ENCODE peak calls at places on chromosomes 12 and 14, in seven cellular contexts. O is NB4; M is AG09309; I is GM23248; K is stimulated activated CD8-positive, alpha-beta memory T cell treated with anti-CD3 and anti-CD28 coated beads, Interleukin-4, amount 100 ng/mL, for 4 hours; H is WTC11; L is OCI-LY7. N is an unnamed sample.

GRCh38 chr14:105944632-105945610 is 418.5 kb downstream of the TMEM121 start:
- DNase-seq in O (peak; percentile 76), M (no peak), I (peak; percentile 9), K (peak; percentile 46), H (no peak), L (no peak), N (peak; percentile 74)

GRCh38 chr12:23004473-23005020 is 379.6 kb downstream of the ETNK1 start:
- DNase-seq in O (no peak), M (no peak), I (no peak), K (no peak), H (no peak), L (no peak), N (no peak)

GRCh38 chr14:105351920-105352871 is 37.6 kb downstream of the PACS2 start:
- DNase-seq in O (peak; percentile 91), M (peak; percentile 53), I (peak; percentile 91), K (peak; percentile 68), H (peak; percentile 90), L (peak; percentile 87), N (peak; percentile 88)

GRCh38 chr14:37587881-37588666 is 7.0 kb downstream of the FOXA1 start:
- DNase-seq in O (no peak), M (no peak), I (peak; percentile 26), K (no peak), H (peak; percentile 76), L (no peak), N (no peak)

GRCh38 chr12:44972746-44973421 is 78.0 kb downstream of the DBX2 start:
- DNase-seq in O (peak; percentile 34), M (no peak), I (peak; percentile 39), K (no peak), H (peak; percentile 49), L (peak; percentile 19), N (peak; percentile 73)

GRCh38 chr12:13283867-13284266 is 87.3 kb downstream of the EMP1 start:
- DNase-seq in O (no peak), M (no peak), I (no peak), K (no peak), H (no peak), L (no peak), N (no peak)

GRCh38 chr12:53014709-53015108 is 8.5 kb downstream of the EIF4B start:
- DNase-seq in O (no peak), M (no peak), I (no peak), K (no peak), H (no peak), L (no peak), N (no peak)

GRCh38 chr14:68843471-68844209 is 50.8 kb upstream of the ZFP36L1 start:
- DNase-seq in O (peak; percentile 61), M (no peak), I (peak; percentile 76), K (peak; percentile 52), H (peak; percentile 80), L (peak; percentile 70), N (peak; percentile 74)

GRCh38 chr14:101400815-101401214 is 160.5 kb upstream of the DIO3 start:
- DNase-seq in O (no peak), M (no peak), I (peak; percentile 65), K (no peak), H (no peak), L (no peak), N (no peak)

GRCh38 chr14:69685217-69685616 is 73.8 kb downstream of the SUSD6 start:
- DNase-seq in O (no peak), M (no peak), I (peak; percentile 43), K (peak; percentile 34), H (no peak), L (no peak), N (no peak)

GRCh38 chr12:52314511-52314910 is 6.7 kb downstream of the KRT83 start:
- DNase-seq in O (no peak), M (no peak), I (no peak), K (no peak), H (no peak), L (no peak), N (no peak)

GRCh38 chr12:89893972-89894706 is 185.5 kb upstream of the ATP2B1 start:
- DNase-seq in O (no peak), M (peak; percentile 27), I (peak; percentile 55), K (no peak), H (no peak), L (no peak), N (no peak)

GRCh38 chr12:24496755-24497154 is 452.1 kb downstream of the BCAT1 start:
- DNase-seq in O (no peak), M (no peak), I (peak; percentile 34), K (no peak), H (no peak), L (no peak), N (no peak)

GRCh38 chr12:10838461-10838860 is 10.8 kb downstream of the PRR4 start:
- DNase-seq in O (no peak), M (no peak), I (no peak), K (no peak), H (no peak), L (no peak), N (no peak)

GRCh38 chr12:24360057-24360456 is 410.6 kb upstream of the SOX5 start:
- DNase-seq in O (no peak), M (no peak), I (no peak), K (no peak), H (no peak), L (no peak), N (peak; percentile 15)

GRCh38 chr14:106141242-106142220 is 615.1 kb downstream of the TMEM121 start:
- DNase-seq in O (peak; percentile 11), M (no peak), I (no peak), K (no peak), H (no peak), L (no peak), N (no peak)

GRCh38 chr12:108455706-108456105 is 59.4 kb upstream of the FICD start:
- DNase-seq in O (no peak), M (no peak), I (no peak), K (no peak), H (no peak), L (no peak), N (no peak)

GRCh38 chr14:36316131-36316530 is 4.3 kb downstream of the MBIP start:
- DNase-seq in O (no peak), M (no peak), I (no peak), K (no peak), H (no peak), L (no peak), N (no peak)

GRCh38 chr14:52919971-52920370 is 30.9 kb downstream of the FERMT2 start:
- DNase-seq in O (no peak), M (peak; percentile 63), I (no peak), K (no peak), H (no peak), L (no peak), N (no peak)

GRCh38 chr14:97329701-97330100 is 532.5 kb downstream of the VRK1 start:
- DNase-seq in O (no peak), M (no peak), I (no peak), K (no peak), H (no peak), L (no peak), N (no peak)

GRCh38 chr14:64074961-64075619 is 219.1 kb downstream of the ESR2 start:
- DNase-seq in O (no peak), M (no peak), I (peak; percentile 61), K (no peak), H (no peak), L (no peak), N (no peak)

GRCh38 chr14:97459180-97459579 is 662.0 kb downstream of the VRK1 start:
- DNase-seq in O (no peak), M (no peak), I (no peak), K (no peak), H (no peak), L (no peak), N (no peak)

GRCh38 chr14:97866664-97867063 is 1069.5 kb downstream of the VRK1 start:
- DNase-seq in O (no peak), M (no peak), I (no peak), K (no peak), H (no peak), L (no peak), N (no peak)

GRCh38 chr14:96055065-96055752 is 16.0 kb downstream of the C14orf132 start:
- DNase-seq in O (no peak), M (no peak), I (peak; percentile 22), K (no peak), H (no peak), L (no peak), N (no peak)

GRCh38 chr12:24770334-24770733 is 178.6 kb downstream of the BCAT1 start:
- DNase-seq in O (no peak), M (no peak), I (peak; percentile 16), K (no peak), H (no peak), L (no peak), N (no peak)

GRCh38 chr14:99271951-99272668 is at the start of gene BCL11B:
- DNase-seq in O (peak; percentile 93), M (peak; percentile 16), I (peak; percentile 76), K (peak; percentile 81), H (peak; percentile 78), L (peak; percentile 10), N (peak; percentile 90)

GRCh38 chr14:68702105-68702504 is 90.8 kb downstream of the ZFP36L1 start:
- DNase-seq in O (no peak), M (no peak), I (no peak), K (no peak), H (no peak), L (no peak), N (no peak)

GRCh38 chr12:39892146-39892545 is 213.7 kb downstream of the SLC2A13 start:
- DNase-seq in O (peak; percentile 60), M (no peak), I (no peak), K (no peak), H (no peak), L (no peak), N (peak; percentile 22)

GRCh38 chr12:62861586-62861985 is 73.4 kb downstream of the PPM1H start:
- DNase-seq in O (no peak), M (no peak), I (no peak), K (no peak), H (no peak), L (no peak), N (no peak)

GRCh38 chr12:74412607-74413230 is 124.9 kb upstream of the ATXN7L3B start:
- DNase-seq in O (peak; percentile 24), M (no peak), I (peak; percentile 21), K (no peak), H (no peak), L (peak; percentile 26), N (peak; percentile 74)

GRCh38 chr12:113416091-113416754 is 6.0 kb upstream of the SDSL start:
- DNase-seq in O (peak; percentile 59), M (no peak), I (peak; percentile 10), K (no peak), H (no peak), L (no peak), N (peak; percentile 90)

GRCh38 chr14:52015411-52016030 is 26.2 kb downstream of the RTRAF start:
- DNase-seq in O (peak; percentile 48), M (no peak), I (peak; percentile 54), K (no peak), H (peak; percentile 55), L (peak; percentile 4), N (peak; percentile 57)

GRCh38 chr12:68675098-68675842 is 11.5 kb upstream of the NUP107 start:
- DNase-seq in O (peak; percentile 28), M (no peak), I (no peak), K (peak; percentile 52), H (no peak), L (peak; percentile 41), N (no peak)

GRCh38 chr12:60210756-60211155 is 614.9 kb downstream of the SLC16A7 start:
- DNase-seq in O (no peak), M (no peak), I (no peak), K (no peak), H (no peak), L (no peak), N (no peak)

GRCh38 chr12:12726543-12727093 is 9.4 kb downstream of the CDKN1B start:
- DNase-seq in O (peak; percentile 65), M (peak; percentile 64), I (peak; percentile 92), K (no peak), H (no peak), L (peak; percentile 29), N (peak; percentile 68)